ENCODE peak calls at places on chromosomes 6 and 20, in seven cellular contexts. Z is BE2C, Y is K562, O is Calu3, W is fibroblast of lung, T is tibial artery, A is gastrocnemius medialis. J is an unnamed sample.

GRCh38 chr6:8539446-8539845 is 104.1 kb upstream of the SLC35B3 start:
- DNase-seq in Z (no peak), Y (no peak), O (no peak), W (peak), T (no peak), A (no peak), J (no peak)

GRCh38 chr6:7914991-7915789 is 4.6 kb upstream of the TXNDC5 start:
- DNase-seq in Z (peak), Y (no peak), O (no peak), W (peak), T (peak), A (peak), J (no peak)

GRCh38 chr6:28597217-28597835 is 71.6 kb downstream of the GPX5 start:
- DNase-seq in Z (peak), Y (no peak), O (peak), W (peak), T (no peak), A (no peak), J (no peak)

GRCh38 chr20:63230800-63231268 is 4.9 kb upstream of the BIRC7 start:
- DNase-seq in Z (peak), Y (peak), O (no peak), W (peak), T (peak), A (peak), J (no peak)

GRCh38 chr6:25652007-25652515 is at the start of gene SCGN:
- DNase-seq in Z (peak), Y (peak), O (peak), W (peak), T (peak), A (peak), J (peak)

GRCh38 chr20:16459019-16459700 is 114.1 kb downstream of the KIF16B start:
- DNase-seq in Z (peak), Y (peak), O (no peak), W (peak), T (peak), A (peak), J (no peak)

GRCh38 chr6:143901885-143902708 is 37.8 kb downstream of the ZC2HC1B start:
- DNase-seq in Z (no peak), Y (no peak), O (no peak), W (peak), T (peak), A (peak), J (no peak)

GRCh38 chr6:97947841-97948240 is 664.8 kb upstream of the MMS22L start:
- DNase-seq in Z (peak), Y (no peak), O (peak), W (peak), T (no peak), A (peak), J (no peak)

GRCh38 chr20:63765082-63765873 is 25.7 kb downstream of the SLC2A4RG start:
- DNase-seq in Z (no peak), Y (no peak), O (no peak), W (no peak), T (no peak), A (no peak), J (no peak)

GRCh38 chr6:20261685-20262084 is 49.4 kb upstream of the MBOAT1 start:
- DNase-seq in Z (no peak), Y (no peak), O (no peak), W (no peak), T (no peak), A (no peak), J (no peak)

GRCh38 chr6:165647041-165647440 is 16.0 kb downstream of the PDE10A start:
- DNase-seq in Z (no peak), Y (no peak), O (no peak), W (no peak), T (no peak), A (no peak), J (no peak)

GRCh38 chr6:141562801-141563763 is 569.6 kb upstream of the GJE1 start:
- DNase-seq in Z (peak), Y (peak), O (peak), W (peak), T (peak), A (peak), J (peak)

GRCh38 chr6:158737710-158738615 is 81.2 kb downstream of the EZR start:
- DNase-seq in Z (peak), Y (no peak), O (no peak), W (peak), T (no peak), A (peak), J (no peak)

GRCh38 chr6:155085582-155086253 is 90.6 kb downstream of the TIAM2 start:
- DNase-seq in Z (no peak), Y (no peak), O (peak), W (peak), T (no peak), A (no peak), J (no peak)
- TF ChIP-seq CTCF in Z (no peak), Y (no peak), O (no peak), W (no peak), T (no peak), A (no peak), J (no peak)

GRCh38 chr6:13272131-13273046 is 55.9 kb downstream of the TBC1D7 start:
- DNase-seq in Z (no peak), Y (peak), O (no peak), W (peak), T (peak), A (peak), J (no peak)
- TF ChIP-seq CTCF in Z (no peak), Y (no peak), O (no peak), W (no peak), T (no peak), A (no peak), J (no peak)

DNA sequence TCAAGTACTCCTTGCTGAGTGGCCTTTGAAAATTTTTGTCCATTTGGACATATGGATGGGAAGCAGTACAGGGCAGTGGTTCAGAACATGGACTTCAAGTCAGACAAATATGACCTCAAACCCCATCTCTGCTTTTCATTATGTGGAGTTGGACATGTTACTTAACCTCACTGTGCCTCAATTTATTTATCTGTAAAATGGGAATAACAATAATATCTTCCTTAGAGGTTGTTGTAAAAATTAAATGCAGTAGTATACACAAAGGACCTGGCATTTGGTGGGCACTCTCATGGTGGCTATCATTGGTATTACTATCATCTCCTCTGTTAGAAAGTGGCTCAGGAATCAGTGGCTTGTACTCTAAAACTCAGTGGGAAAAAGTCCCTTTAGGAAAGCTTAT is 204.0 kb upstream of the MYLIP start:
- DNase-seq in Z (no peak), Y (no peak), O (no peak), W (no peak), T (no peak), A (no peak), J (no peak)
- TF ChIP-seq CTCF in Z (no peak), Y (no peak), O (no peak), W (no peak), T (no peak), A (no peak), J (no peak)

GRCh38 chr6:162533009-162533400 is 194.6 kb downstream of the PRKN start:
- DNase-seq in Z (no peak), Y (no peak), O (no peak), W (no peak), T (no peak), A (no peak), J (no peak)
- TF ChIP-seq CTCF in Z (no peak), Y (no peak), O (no peak), W (no peak), T (no peak), A (no peak), J (no peak)

DNA sequence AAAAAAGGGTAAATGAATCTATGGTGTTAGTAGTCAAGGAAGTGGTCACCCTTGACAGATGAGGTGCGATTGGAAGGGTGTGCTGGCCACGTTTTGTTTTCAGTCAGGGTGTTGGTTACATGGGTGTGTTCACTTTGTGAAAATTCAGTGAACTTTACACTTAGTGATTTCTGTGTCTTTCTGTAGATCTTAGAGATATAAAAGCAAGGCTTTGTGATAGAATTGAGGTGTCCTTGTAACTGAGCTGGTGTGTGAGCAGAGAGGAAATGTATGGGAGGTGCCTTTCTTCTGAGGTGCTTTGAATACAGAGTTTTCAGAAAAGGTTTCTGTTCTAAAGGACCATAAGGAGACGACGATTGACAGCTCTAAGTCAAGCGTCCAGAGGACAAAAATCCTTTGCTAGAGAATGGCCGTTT is 90.5 kb downstream of the SAMD3 start:
- DNase-seq in Z (no peak), Y (no peak), O (no peak), W (no peak), T (no peak), A (no peak), J (no peak)
- TF ChIP-seq CTCF in Z (no peak), Y (no peak), O (no peak), W (no peak), T (no peak), A (no peak), J (no peak)

GRCh38 chr20:34040300-34041015 is 46.7 kb downstream of the RALY start:
- DNase-seq in Z (no peak), Y (no peak), O (no peak), W (no peak), T (no peak), A (peak), J (no peak)

GRCh38 chr20:34045930-34046329 is 52.2 kb downstream of the RALY start:
- DNase-seq in Z (no peak), Y (no peak), O (no peak), W (no peak), T (no peak), A (no peak), J (no peak)

GRCh38 chr20:34043025-34043424 is 49.3 kb downstream of the RALY start:
- DNase-seq in Z (no peak), Y (no peak), O (no peak), W (no peak), T (no peak), A (no peak), J (no peak)

GRCh38 chr20:34045294-34045693 is 51.6 kb downstream of the RALY start:
- DNase-seq in Z (peak), Y (peak), O (peak), W (no peak), T (peak), A (peak), J (no peak)

DNA sequence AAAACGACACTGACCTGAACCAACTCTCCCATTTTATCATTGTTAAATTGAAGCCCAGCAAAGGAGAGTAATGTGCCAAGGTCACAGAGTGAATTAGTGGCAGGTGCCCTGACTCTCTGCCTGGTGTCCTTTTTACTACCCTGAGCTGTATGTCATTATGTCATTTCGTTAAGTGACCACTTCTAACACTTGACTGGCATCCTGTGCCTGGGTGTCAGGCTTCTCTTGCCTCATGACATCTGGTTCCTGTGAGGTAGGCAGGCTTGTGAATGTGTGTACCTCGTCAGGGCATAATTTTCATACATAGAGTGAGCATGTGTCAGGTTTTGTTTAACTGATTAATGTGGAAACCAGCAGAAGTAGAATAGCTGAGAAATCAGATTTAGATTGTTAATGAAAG is 48.6 kb downstream of the RALY start:
- DNase-seq in Z (no peak), Y (no peak), O (no peak), W (no peak), T (no peak), A (peak), J (no peak)
- TF ChIP-seq CTCF in Z (no peak), Y (no peak), O (no peak), W (no peak), T (no peak), A (no peak), J (no peak)

GRCh38 chr6:13710552-13711383 is 867 bp downstream of the RANBP9 start:
- DNase-seq in Z (peak), Y (peak), O (peak), W (peak), T (peak), A (peak), J (peak)

GRCh38 chr6:13712485-13712990 is 903 bp upstream of the RANBP9 start:
- DNase-seq in Z (no peak), Y (no peak), O (no peak), W (peak), T (no peak), A (no peak), J (no peak)

GRCh38 chr6:13711726-13712484 is at the start of gene RANBP9:
- DNase-seq in Z (peak), Y (peak), O (peak), W (peak), T (peak), A (peak), J (peak)

GRCh38 chr6:13709698-13710551 is 1.7 kb downstream of the RANBP9 start:
- DNase-seq in Z (no peak), Y (peak), O (no peak), W (peak), T (no peak), A (no peak), J (no peak)

DNA sequence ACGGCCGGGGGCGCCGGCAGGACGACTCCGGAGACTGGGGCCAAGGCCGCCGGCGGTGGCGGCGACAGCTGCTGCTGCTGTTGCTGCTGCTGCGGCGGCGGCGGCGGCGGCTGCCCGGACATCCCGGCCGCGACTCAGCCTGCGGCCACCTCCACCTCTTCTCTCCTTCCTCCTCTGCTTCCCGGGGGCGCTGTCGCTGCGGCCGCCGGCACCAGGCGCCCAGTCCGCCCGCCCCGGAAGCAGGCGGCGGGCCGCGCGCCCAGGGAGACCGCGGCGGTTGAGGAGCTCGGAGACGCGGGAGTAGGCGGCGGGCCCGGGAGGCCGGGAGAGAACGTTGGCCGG is 280 bp downstream of the RANBP9 start:
- DNase-seq in Z (peak), Y (no peak), O (no peak), W (peak), T (peak), A (no peak), J (no peak)
- TF ChIP-seq CTCF in Z (no peak), Y (peak), O (no peak), W (no peak), T (peak), A (peak), J (peak)